ENCODE peak calls at places on chromosomes 11 and 22, in six cellular contexts. J is cardiac muscle cell, E is gastrocnemius medialis, G is ovary, D is A673, T is tibial nerve. W is an unnamed sample.

GRCh38 chr22:37896181-37896592 is 9.9 kb upstream of the MICALL1 start:
- DNase-seq in T (no peak), E (no peak), G (no peak), D (no peak), J (no peak), W (peak; percentile 68)

GRCh38 chr11:71241721-71242259 is 10.6 kb downstream of the SHANK2 start:
- DNase-seq in G (no peak), D (no peak), T (no peak), E (no peak), J (no peak), W (peak; percentile 20)

GRCh38 chr22:37675930-37676571 is 615 bp downstream of the LGALS1 start:
- DNase-seq in J (no peak), T (no peak), E (peak; percentile 88), G (peak; percentile 73), D (no peak), W (no peak)

GRCh38 chr11:115122274-115122673 is 381.9 kb downstream of the CADM1 start:
- DNase-seq in J (no peak), E (no peak), G (no peak), D (no peak), T (no peak), W (no peak)

GRCh38 chr22:46213052-46213451 is 37.0 kb downstream of the CDPF1 start:
- DNase-seq in D (no peak), G (no peak), T (no peak), J (no peak), E (no peak), W (no peak)

GRCh38 chr11:35390737-35391682 is 28.3 kb downstream of the SLC1A2 start:
- DNase-seq in E (no peak), D (peak; percentile 31), J (no peak), G (no peak), T (no peak), W (no peak)

GRCh38 chr22:37249946-37250345 is 5.9 kb upstream of the RAC2 start:
- DNase-seq in J (no peak), E (no peak), G (no peak), D (no peak), T (no peak), W (peak; percentile 48)

GRCh38 chr22:19801340-19802000 is 40.9 kb downstream of the TBX1 start:
- DNase-seq in T (no peak), G (no peak), D (no peak), J (no peak), E (no peak), W (no peak)

GRCh38 chr22:37290737-37291136 is 8.4 kb downstream of the CYTH4 start:
- DNase-seq in E (no peak), D (no peak), J (no peak), T (no peak), G (no peak), W (no peak)

GRCh38 chr11:107799245-107799859 is 59.2 kb downstream of the SLC35F2 start:
- DNase-seq in E (peak; percentile 54), D (peak; percentile 77), T (peak; percentile 75), G (peak; percentile 54), J (peak; percentile 75), W (peak; percentile 89)

GRCh38 chr11:28713850-28714249 is 605.7 kb downstream of the METTL15 start:
- DNase-seq in T (no peak), J (no peak), E (no peak), G (no peak), D (no peak), W (no peak)

GRCh38 chr11:63680842-63681207 is 475 bp upstream of the RTN3 start:
- DNase-seq in G (no peak), D (no peak), T (no peak), J (no peak), E (no peak), W (no peak)

GRCh38 chr22:50628543-50629134 is 687 bp upstream of the ARSA start:
- DNase-seq in T (no peak), J (no peak), G (no peak), D (no peak), E (no peak), W (peak; percentile 40)

GRCh38 chr11:129117595-129118350 is 74.4 kb downstream of the ARHGAP32 start:
- DNase-seq in J (peak; percentile 61), D (peak; percentile 87), E (no peak), G (peak; percentile 23), T (no peak), W (peak; percentile 72)

GRCh38 chr11:69142894-69143293 is 12.8 kb upstream of the SMIM38 start:
- DNase-seq in J (no peak), D (no peak), T (no peak), E (no peak), G (no peak), W (no peak)

GRCh38 chr22:27895600-27895999 is 23.5 kb downstream of the PITPNB start:
- DNase-seq in D (no peak), T (no peak), E (no peak), J (no peak), G (no peak), W (no peak)

GRCh38 chr11:86938900-86939880 is 16.0 kb downstream of the FZD4 start:
- DNase-seq in D (peak; percentile 90), G (no peak), E (no peak), J (peak; percentile 71), T (no peak), W (no peak)

GRCh38 chr11:13942908-13943505 is 19.5 kb upstream of the SPON1 start:
- DNase-seq in G (no peak), J (no peak), T (no peak), D (no peak), E (no peak), W (no peak)

GRCh38 chr11:60165538-60165937 is 17.3 kb downstream of the MS4A6A start:
- DNase-seq in E (no peak), T (no peak), G (no peak), D (no peak), J (no peak), W (no peak)

GRCh38 chr11:28697920-28698827 is 590.0 kb downstream of the METTL15 start:
- DNase-seq in G (peak; percentile 59), J (peak; percentile 76), T (peak; percentile 21), D (peak; percentile 93), E (no peak), W (peak; percentile 93)

GRCh38 chr22:23137905-23138520 is 3.8 kb downstream of the RSPH14 start:
- DNase-seq in T (no peak), E (no peak), J (no peak), G (no peak), D (no peak), W (no peak)
- H3K27ac ChIP-seq in T (no peak overlapping the region), E (no peak overlapping the region), J (no peak overlapping the region), G (no peak overlapping the region), D (no peak overlapping the region), W (no peak overlapping the region)

DNA sequence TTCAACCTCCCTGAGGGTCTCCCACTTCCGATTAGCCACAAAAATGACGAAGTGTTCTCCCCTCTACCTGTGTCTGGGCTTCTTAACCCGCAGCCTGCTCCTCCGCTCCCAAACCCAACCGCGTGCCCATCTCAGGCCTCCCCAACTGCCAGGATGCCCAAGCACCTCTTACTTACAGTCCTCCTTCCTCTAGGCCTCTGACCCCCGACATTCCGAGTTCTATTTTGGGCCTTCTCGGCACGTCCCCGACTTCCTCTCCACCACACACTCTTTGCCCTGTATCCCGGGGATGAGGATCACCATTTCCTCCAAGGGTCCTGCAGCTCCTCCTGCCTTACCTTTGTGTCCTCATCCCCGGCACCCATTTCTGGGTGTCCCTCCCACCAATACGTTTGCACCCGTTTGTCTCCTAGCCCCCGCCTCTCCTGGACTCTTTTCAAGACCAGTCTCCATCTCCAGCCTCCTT is 388 bp upstream of the MUS81 start:
- DNase-seq in G (no peak), J (no peak), D (no peak), T (no peak), E (no peak), W (no peak)
- H3K27ac ChIP-seq in G (peak overlapping the region; percentile 82), J (peak overlapping the region; percentile 99), D (peak overlapping the region; percentile 99), T (peak overlapping the region; percentile 96), E (peak overlapping the region; percentile 95), W (peak overlapping the region; percentile 91)

DNA sequence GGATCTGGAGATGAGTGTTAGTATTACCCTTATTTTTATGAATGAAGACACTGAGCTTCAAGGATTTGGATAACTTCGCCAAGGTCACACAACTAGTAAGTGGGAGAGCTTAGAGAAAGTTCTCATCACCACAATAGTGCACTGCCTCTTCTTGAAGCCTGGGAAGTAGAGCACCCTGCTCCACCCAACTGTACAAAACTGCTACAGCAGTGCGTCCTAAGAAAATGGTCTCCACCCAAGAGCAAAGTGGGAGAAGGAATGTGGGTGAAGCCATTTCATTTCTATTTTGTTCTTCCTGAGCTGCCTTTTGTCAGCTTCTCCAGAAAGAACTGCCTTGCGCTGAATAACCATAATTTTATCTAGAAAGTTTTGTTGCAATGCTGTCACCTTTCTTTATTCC is 403.9 kb upstream of the FAT3 start:
- DNase-seq in G (no peak), J (no peak), D (no peak), T (no peak), E (no peak), W (no peak)
- H3K27ac ChIP-seq in G (no peak overlapping the region), J (no peak overlapping the region), D (no peak overlapping the region), T (no peak overlapping the region), E (no peak overlapping the region), W (no peak overlapping the region)

DNA sequence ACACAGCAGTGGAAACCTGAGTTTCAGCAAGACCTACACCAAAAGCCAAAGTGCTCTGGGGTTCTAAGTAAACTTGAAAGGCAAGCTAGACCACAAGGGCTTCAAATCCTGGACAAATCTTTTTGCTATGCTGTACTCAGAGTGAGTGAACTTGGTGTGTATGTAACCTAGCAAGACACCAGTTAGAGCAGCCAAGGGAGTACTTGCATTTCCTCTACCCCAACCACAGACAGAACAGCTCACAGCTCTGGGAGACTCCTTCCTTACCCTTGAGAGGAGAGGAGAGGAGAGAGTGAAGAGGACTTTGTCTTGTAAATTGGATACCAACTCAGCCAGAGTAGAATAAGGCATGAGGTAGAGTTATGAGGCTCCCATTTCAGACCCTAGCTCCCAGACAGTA is 71.4 kb downstream of the CTSC start:
- DNase-seq in E (no peak), T (no peak), J (no peak), G (no peak), D (no peak), W (no peak)
- H3K27ac ChIP-seq in E (no peak overlapping the region), T (no peak overlapping the region), J (no peak overlapping the region), G (no peak overlapping the region), D (no peak overlapping the region), W (no peak overlapping the region)

DNA sequence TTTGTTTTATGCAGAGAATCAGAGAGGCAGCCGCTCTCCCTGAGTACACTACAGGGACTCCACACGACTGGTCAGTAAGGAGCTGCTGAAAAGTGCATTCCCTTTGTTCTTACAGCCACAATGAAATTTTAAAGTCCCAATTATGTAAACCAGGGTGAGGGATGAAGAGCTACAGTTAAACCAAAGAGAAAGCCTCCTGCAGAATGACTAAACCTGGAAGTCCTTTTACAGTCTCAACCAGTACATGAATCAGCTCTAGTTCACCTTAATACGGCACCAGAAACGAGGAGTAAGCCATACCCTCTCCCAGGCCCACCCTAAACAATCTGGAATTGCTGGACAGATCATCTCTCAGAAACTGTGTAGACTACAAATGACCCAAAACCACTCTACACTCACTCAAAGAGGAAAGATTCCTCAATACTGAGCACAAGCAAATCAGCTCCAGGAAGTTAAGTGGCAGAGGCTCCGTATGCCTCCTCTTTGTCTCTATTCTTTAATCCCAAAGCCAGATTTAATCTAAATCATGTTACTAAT is 113.1 kb downstream of the RBFOX2 start:
- DNase-seq in E (no peak), D (peak; percentile 75), G (no peak), T (no peak), J (no peak), W (no peak)
- H3K27ac ChIP-seq in E (peak overlapping the region; percentile 89), D (peak overlapping the region; percentile 95), G (peak overlapping the region; percentile 11), T (peak overlapping the region; percentile 66), J (peak overlapping the region; percentile 99), W (peak overlapping the region; percentile 89)

GRCh38 chr22:41816241-41816640 is 15.8 kb downstream of the CCDC134 start:
- DNase-seq in E (peak; percentile 69), D (no peak), G (no peak), J (no peak), T (no peak), W (no peak)
- H3K27ac ChIP-seq in E (peak overlapping the region; percentile 64), D (no peak overlapping the region), G (no peak overlapping the region), J (no peak overlapping the region), T (no peak overlapping the region), W (no peak overlapping the region)